ENCODE peak calls at places on chromosomes 13 and 19, in four cellular contexts. Y is heart left ventricle, W is psoas muscle, Q is neuronal stem cell. A is an unnamed sample. For H3K4me1, the result is how much of the 10 kb centered on the place peaks cover.

GRCh38 chr13:66558511-66558910 is 671.6 kb downstream of the PCDH9 start:
- DNase-seq in W (no peak), Y (no peak), Q (no peak), A (no peak)

GRCh38 chr13:113937073-113937472 is 36.8 kb downstream of the C13orf46 start:
- DNase-seq in Q (no peak), W (no peak), Y (peak), A (no peak)

GRCh38 chr13:68749801-68750200 is 1357.8 kb upstream of the ATXN8OS start:
- DNase-seq in Q (no peak), W (no peak), Y (no peak), A (no peak)

GRCh38 chr13:32211788-32212187 is 103.4 kb downstream of the ZAR1L start:
- DNase-seq in Y (no peak), Q (no peak), W (no peak), A (no peak)

GRCh38 chr13:26771796-26772195 is 11.2 kb upstream of the GPR12 start:
- DNase-seq in W (no peak), Y (no peak), Q (no peak), A (no peak)

GRCh38 chr13:104286566-104287290 is 1220.5 kb upstream of the SLC10A2 start:
- DNase-seq in W (no peak), Q (peak), Y (no peak), A (no peak)

GRCh38 chr13:111900390-111901180 is 166.4 kb upstream of the SOX1 start:
- DNase-seq in W (no peak), Y (no peak), Q (no peak), A (no peak)

GRCh38 chr19:53365134-53365898 is at the start of gene ZNF525:
- DNase-seq in Q (peak), W (peak), Y (peak), A (peak)

GRCh38 chr19:3565177-3565576 is 7.6 kb upstream of the HMG20B start:
- DNase-seq in W (no peak), Q (no peak), Y (no peak), A (no peak)

GRCh38 chr19:17488593-17489391 is 18.5 kb downstream of the SLC27A1 start:
- DNase-seq in W (peak), Q (peak), Y (peak), A (peak)

GRCh38 chr19:29560313-29561075 is 34.7 kb downstream of the VSTM2B start:
- DNase-seq in W (no peak), Y (no peak), Q (no peak), A (no peak)

GRCh38 chr19:51810228-51810627 is 15.3 kb downstream of the FPR3 start:
- DNase-seq in Q (no peak), Y (no peak), W (no peak), A (no peak)

GRCh38 chr19:51807925-51808324 is 13.0 kb downstream of the FPR3 start:
- DNase-seq in Y (no peak), W (no peak), Q (no peak), A (no peak)

GRCh38 chr19:51808333-51808986 is 13.5 kb downstream of the FPR3 start:
- DNase-seq in W (no peak), Y (no peak), Q (no peak), A (no peak)

GRCh38 chr19:51809787-51810186 is 14.8 kb downstream of the FPR3 start:
- DNase-seq in Y (no peak), Q (no peak), W (no peak), A (no peak)

GRCh38 chr19:51807111-51807701 is 12.2 kb downstream of the FPR3 start:
- DNase-seq in Y (no peak), W (no peak), Q (no peak), A (no peak)
- H3K4me1 ChIP-seq in Y (half or more), W (under half), Q (under half), A (under half)

GRCh38 chr13:44759222-44759721 is 183.1 kb upstream of the TSC22D1 start:
- DNase-seq in Y (no peak), Q (no peak), W (no peak), A (no peak)
- H3K4me1 ChIP-seq in Y (under half), Q (under half), W (under half), A (under half)

GRCh38 chr13:110471156-110471832 is 90.2 kb downstream of the RAB20 start:
- DNase-seq in Q (no peak), Y (no peak), W (no peak), A (no peak)
- H3K4me1 ChIP-seq in Q (under half), Y (under half), W (under half), A (under half)

GRCh38 chr19:1261863-1262686 is 7.1 kb upstream of the CIRBP start:
- DNase-seq in Y (peak), W (peak), Q (no peak), A (peak)
- H3K4me1 ChIP-seq in Y (half or more), W (under half), Q (half or more), A (half or more)

DNA sequence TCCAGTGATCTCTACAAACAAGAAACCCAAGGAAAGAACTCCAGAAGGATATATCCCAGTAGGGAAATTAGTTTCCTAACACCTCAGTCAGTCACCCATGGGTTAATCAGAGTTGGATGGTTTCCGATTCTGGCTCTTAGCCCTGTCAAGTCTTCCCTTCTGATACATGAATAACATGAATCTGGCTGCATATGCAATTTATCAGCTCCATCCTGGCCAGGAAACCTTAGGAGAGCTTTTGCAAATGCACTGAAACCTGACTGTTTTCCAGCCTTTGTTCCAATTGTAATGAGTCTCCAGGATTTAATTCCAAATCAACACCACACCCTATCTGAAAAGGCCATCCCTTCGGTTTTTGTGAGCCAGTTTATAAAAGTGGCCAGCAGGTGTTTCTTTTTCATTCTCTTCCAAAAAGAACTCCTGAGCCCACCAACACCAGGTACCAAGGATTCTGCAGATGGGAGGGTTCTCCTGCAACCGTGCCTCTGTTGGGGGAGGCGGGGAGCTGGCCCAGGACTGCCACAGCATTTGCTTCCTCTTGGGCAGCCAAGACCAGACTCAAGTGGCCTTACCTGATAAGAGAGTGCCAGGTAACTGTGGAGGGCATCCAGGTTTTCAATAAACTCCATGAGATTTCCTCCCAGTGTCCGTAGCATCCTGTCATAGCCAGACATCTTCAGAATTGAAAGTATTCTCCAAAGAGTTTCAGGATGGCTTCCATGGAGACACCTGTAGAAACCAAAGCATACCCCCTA is 77.5 kb downstream of the C13orf42 start:
- DNase-seq in W (no peak), Y (no peak), Q (no peak), A (no peak)
- H3K4me1 ChIP-seq in W (under half), Y (under half), Q (under half), A (under half)

GRCh38 chr19:12611361-12611699 is 610 bp downstream of the ZNF791 start:
- DNase-seq in W (peak), Y (peak), Q (peak), A (peak)
- H3K4me1 ChIP-seq in W (under half), Y (half or more), Q (under half), A (under half)

GRCh38 chr19:46993622-46994021 is 26.0 kb upstream of the NPAS1 start:
- DNase-seq in Y (no peak), Q (no peak), W (no peak), A (no peak)

GRCh38 chr19:46994141-46994686 is 25.4 kb upstream of the NPAS1 start:
- DNase-seq in Y (no peak), Q (no peak), W (no peak), A (no peak)

GRCh38 chr19:46990998-46991676 is 28.5 kb upstream of the NPAS1 start:
- DNase-seq in Y (peak), Q (peak), W (peak), A (peak)

GRCh38 chr19:46995492-46995891 is 24.1 kb upstream of the NPAS1 start:
- DNase-seq in Q (no peak), Y (no peak), W (no peak), A (no peak)

DNA sequence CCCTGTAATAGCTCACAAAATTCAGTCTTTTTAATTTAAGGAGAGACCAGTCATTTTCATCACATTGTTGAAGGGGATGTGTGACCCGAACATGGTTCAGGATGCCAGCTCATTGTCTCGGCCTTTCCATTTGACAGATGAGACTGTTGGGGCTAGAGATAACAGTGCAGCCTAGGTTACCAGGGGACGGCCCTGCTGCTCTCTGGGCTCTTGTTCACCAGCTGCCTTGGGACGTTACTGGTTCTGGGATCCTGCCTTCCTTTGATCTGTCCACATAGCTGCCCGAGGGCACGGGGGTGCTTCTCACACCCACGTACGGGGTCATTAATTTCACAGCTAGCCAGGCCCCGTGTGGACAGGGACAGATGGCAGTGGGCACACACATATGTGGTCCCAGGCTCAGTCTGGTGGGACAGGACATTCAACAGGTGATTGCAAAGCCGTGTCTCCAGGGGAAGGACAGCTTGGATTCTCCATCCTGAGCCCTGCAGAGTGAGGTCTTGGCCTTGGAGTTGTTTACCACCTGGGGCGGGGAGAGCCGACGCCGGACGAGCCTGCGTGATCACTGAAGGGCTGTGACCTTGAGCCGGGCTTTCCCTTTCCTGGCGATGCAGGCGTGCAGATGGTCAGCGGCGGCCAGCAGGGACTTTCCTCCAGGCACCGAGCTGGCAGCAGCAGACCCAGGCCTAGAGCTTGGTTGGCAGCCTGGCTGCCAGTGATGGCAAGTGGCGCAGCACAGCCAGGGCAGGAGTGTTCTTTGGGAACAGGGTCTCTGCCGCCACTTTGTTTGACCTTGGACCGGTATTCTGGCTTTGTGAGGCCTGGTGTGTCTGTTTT is 26.7 kb upstream of the NPAS1 start:
- DNase-seq in Q (no peak), Y (peak), W (peak), A (peak)
- H3K4me1 ChIP-seq in Q (under half), Y (under half), W (under half), A (under half)

GRCh38 chr13:106153041-106153440 is 382.4 kb downstream of the EFNB2 start:
- DNase-seq in Y (no peak), Q (no peak), W (no peak), A (no peak)

GRCh38 chr13:106156468-106156867 is 379.0 kb downstream of the EFNB2 start:
- DNase-seq in Y (no peak), W (no peak), Q (no peak), A (no peak)

GRCh38 chr13:106152047-106152446 is 383.4 kb downstream of the EFNB2 start:
- DNase-seq in Y (no peak), Q (no peak), W (no peak), A (no peak)

GRCh38 chr13:106153876-106154275 is 381.6 kb downstream of the EFNB2 start:
- DNase-seq in Q (no peak), W (no peak), Y (no peak), A (no peak)

DNA sequence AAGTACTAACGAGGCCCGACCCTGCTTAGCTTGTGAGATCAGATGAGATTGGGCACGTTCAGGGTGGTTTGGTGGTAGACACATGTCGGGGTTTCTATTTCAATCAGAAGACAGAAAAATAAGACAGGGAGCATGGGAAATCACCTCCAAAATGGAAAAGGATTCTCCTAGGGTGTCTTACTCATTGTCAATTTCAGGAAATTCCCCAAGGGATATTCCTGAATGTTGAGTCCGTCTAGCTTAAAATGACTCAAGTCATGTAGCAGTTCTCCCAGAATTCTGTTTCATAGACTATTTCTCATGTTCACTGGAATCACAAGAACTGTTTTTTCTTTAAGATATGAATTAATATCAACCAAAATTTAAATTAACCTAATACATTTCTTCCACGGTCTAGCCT is 380.1 kb downstream of the EFNB2 start:
- DNase-seq in Y (no peak), Q (no peak), W (no peak), A (no peak)
- H3K4me1 ChIP-seq in Y (under half), Q (under half), W (under half), A (under half)

DNA sequence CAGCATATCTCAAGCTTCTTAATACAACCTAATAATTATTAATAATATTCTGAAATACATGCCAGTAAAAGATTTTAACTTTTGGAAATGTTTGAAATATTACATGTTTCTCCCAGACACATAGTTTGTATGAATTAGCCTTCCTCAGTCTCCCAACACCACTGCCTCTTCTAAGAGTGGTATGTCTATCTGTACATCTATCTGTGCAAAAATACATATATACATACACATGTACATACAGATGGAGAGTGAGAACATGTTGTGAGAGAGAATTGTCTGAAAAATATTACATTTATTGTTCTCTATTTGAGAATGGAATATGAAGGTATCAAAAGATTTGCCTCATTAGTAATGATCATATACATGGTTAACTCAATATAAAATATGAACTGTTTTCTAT is 1567.2 kb upstream of the PRR20A start:
- DNase-seq in W (no peak), Q (no peak), Y (no peak), A (no peak)
- H3K4me1 ChIP-seq in W (under half), Q (under half), Y (under half), A (under half)

DNA sequence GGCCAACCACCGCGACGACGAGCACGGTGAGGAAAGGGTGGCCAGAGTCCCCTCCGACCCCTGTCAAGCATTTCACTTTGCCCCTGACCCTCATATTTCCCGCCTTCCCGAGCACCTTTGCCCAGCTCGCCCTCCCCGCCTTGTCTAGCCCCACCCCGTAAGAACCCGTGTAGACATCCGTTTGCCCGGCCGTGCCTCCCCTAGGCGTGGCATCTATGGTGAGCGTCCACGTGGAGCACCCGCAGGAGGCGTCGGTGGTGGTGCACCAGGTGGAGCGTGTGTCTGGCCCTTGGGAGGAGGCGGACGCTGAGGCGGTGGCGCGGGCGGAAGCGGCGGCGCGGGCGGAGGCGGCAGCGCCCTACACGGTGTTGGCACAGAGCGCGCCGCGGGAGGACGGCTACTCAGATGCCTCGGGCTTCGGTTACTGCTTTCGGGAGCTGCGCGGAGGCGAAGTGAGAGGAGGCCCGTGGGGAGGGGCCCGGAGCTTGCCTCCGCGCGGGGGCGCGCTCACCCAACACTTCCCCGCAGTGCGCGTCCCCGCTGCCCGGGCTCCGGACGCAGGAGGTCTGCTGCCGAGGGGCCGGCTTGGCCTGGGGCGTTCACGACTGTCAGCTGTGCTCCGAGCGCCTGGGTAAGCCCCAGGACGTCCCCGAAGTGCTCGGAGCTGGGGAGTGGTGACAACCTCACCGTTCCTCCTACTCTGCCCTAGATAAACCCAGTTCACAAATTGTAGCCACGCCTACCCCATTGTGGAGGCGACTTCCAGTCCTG is 4.2 kb downstream of the LTBP4 start:
- DNase-seq in W (peak), Y (peak), Q (no peak), A (peak)
- H3K4me1 ChIP-seq in W (under half), Y (half or more), Q (under half), A (under half)

A was measured in right lobe of liver.